ENCODE peak calls at places on chromosome 1, in nine cellular contexts. One of them, this sample, is unnamed.

GRCh38 chr1:8706995-8707396 is 110.4 kb downstream of the RERE start:
- DNase-seq in fibroblast of the aortic adventitia: peak
- DNase-seq in GM20000: no peak
- DNase-seq in fibroblast of pulmonary artery: peak
- DNase-seq in cardiac fibroblast: no peak
- DNase-seq in lung: no peak
- DNase-seq in endodermal cell: no peak
- DNase-seq in astrocyte of the spinal cord: no peak
- DNase-seq in RWPE1: peak
- DNase-seq in this sample: no peak

GRCh38 chr1:44030606-44031050 is 634 bp downstream of the SLC6A9 start:
- DNase-seq in GM20000: peak
- DNase-seq in cardiac fibroblast: peak
- DNase-seq in endodermal cell: peak
- DNase-seq in RWPE1: peak
- DNase-seq in lung: no peak
- DNase-seq in fibroblast of pulmonary artery: peak
- DNase-seq in fibroblast of the aortic adventitia: peak
- DNase-seq in astrocyte of the spinal cord: peak
- DNase-seq in this sample: no peak

GRCh38 chr1:181087400-181087901 is 1.0 kb upstream of the IER5 start:
- DNase-seq in GM20000: peak
- DNase-seq in RWPE1: no peak
- DNase-seq in endodermal cell: no peak
- DNase-seq in fibroblast of the aortic adventitia: no peak
- DNase-seq in lung: no peak
- DNase-seq in fibroblast of pulmonary artery: no peak
- DNase-seq in cardiac fibroblast: no peak
- DNase-seq in astrocyte of the spinal cord: no peak
- DNase-seq in this sample: peak

GRCh38 chr1:182054698-182055326 is 6.7 kb downstream of the ZNF648 start:
- DNase-seq in fibroblast of pulmonary artery: no peak
- DNase-seq in lung: peak
- DNase-seq in cardiac fibroblast: peak
- DNase-seq in RWPE1: peak
- DNase-seq in endodermal cell: peak
- DNase-seq in astrocyte of the spinal cord: peak
- DNase-seq in fibroblast of the aortic adventitia: peak
- DNase-seq in GM20000: peak
- DNase-seq in this sample: peak

GRCh38 chr1:174872615-174873058 is 127.1 kb upstream of the CACYBP start:
- DNase-seq in GM20000: no peak
- DNase-seq in RWPE1: peak
- DNase-seq in fibroblast of pulmonary artery: peak
- DNase-seq in cardiac fibroblast: peak
- DNase-seq in endodermal cell: peak
- DNase-seq in astrocyte of the spinal cord: peak
- DNase-seq in fibroblast of the aortic adventitia: peak
- DNase-seq in lung: no peak
- DNase-seq in this sample: no peak

GRCh38 chr1:38015978-38016640 is 3.6 kb downstream of the UTP11 start:
- DNase-seq in endodermal cell: no peak
- DNase-seq in fibroblast of the aortic adventitia: peak
- DNase-seq in RWPE1: no peak
- DNase-seq in astrocyte of the spinal cord: no peak
- DNase-seq in fibroblast of pulmonary artery: peak
- DNase-seq in lung: no peak
- DNase-seq in GM20000: no peak
- DNase-seq in cardiac fibroblast: peak
- DNase-seq in this sample: no peak

GRCh38 chr1:10620776-10621175 is 146.0 kb downstream of the PEX14 start:
- DNase-seq in astrocyte of the spinal cord: no peak
- DNase-seq in cardiac fibroblast: no peak
- DNase-seq in RWPE1: no peak
- DNase-seq in endodermal cell: peak
- DNase-seq in GM20000: no peak
- DNase-seq in fibroblast of pulmonary artery: no peak
- DNase-seq in lung: no peak
- DNase-seq in fibroblast of the aortic adventitia: no peak
- DNase-seq in this sample: peak

GRCh38 chr1:228259368-228259894 is 51.6 kb downstream of the OBSCN start:
- DNase-seq in cardiac fibroblast: no peak
- DNase-seq in endodermal cell: peak
- DNase-seq in GM20000: no peak
- DNase-seq in lung: no peak
- DNase-seq in RWPE1: no peak
- DNase-seq in fibroblast of pulmonary artery: no peak
- DNase-seq in astrocyte of the spinal cord: no peak
- DNase-seq in fibroblast of the aortic adventitia: no peak
- DNase-seq in this sample: no peak

GRCh38 chr1:86774305-86775304 is 70.2 kb downstream of the SH3GLB1 start:
- DNase-seq in lung: peak
- DNase-seq in GM20000: peak
- DNase-seq in endodermal cell: peak
- DNase-seq in cardiac fibroblast: peak
- DNase-seq in fibroblast of the aortic adventitia: peak
- DNase-seq in astrocyte of the spinal cord: peak
- DNase-seq in fibroblast of pulmonary artery: peak
- DNase-seq in RWPE1: peak
- DNase-seq in this sample: no peak

GRCh38 chr1:232184561-232185530 is 445.1 kb downstream of the SIPA1L2 start:
- DNase-seq in astrocyte of the spinal cord: no peak
- DNase-seq in RWPE1: no peak
- DNase-seq in lung: no peak
- DNase-seq in cardiac fibroblast: no peak
- DNase-seq in fibroblast of the aortic adventitia: no peak
- DNase-seq in endodermal cell: peak
- DNase-seq in fibroblast of pulmonary artery: no peak
- DNase-seq in GM20000: no peak
- DNase-seq in this sample: no peak

GRCh38 chr1:202689082-202689481 is 21.2 kb downstream of the SYT2 start:
- DNase-seq in lung: no peak
- DNase-seq in fibroblast of the aortic adventitia: no peak
- DNase-seq in astrocyte of the spinal cord: no peak
- DNase-seq in endodermal cell: no peak
- DNase-seq in cardiac fibroblast: no peak
- DNase-seq in fibroblast of pulmonary artery: no peak
- DNase-seq in RWPE1: no peak
- DNase-seq in GM20000: no peak
- DNase-seq in this sample: no peak

GRCh38 chr1:207815913-207816312 is 64.1 kb downstream of the CD46 start:
- DNase-seq in endodermal cell: no peak
- DNase-seq in GM20000: no peak
- DNase-seq in cardiac fibroblast: peak
- DNase-seq in RWPE1: no peak
- DNase-seq in astrocyte of the spinal cord: no peak
- DNase-seq in fibroblast of pulmonary artery: no peak
- DNase-seq in lung: no peak
- DNase-seq in fibroblast of the aortic adventitia: no peak
- DNase-seq in this sample: peak

GRCh38 chr1:216562383-216562782 is 139.1 kb upstream of the USH2A start:
- DNase-seq in cardiac fibroblast: no peak
- DNase-seq in fibroblast of the aortic adventitia: no peak
- DNase-seq in RWPE1: no peak
- DNase-seq in lung: no peak
- DNase-seq in astrocyte of the spinal cord: no peak
- DNase-seq in endodermal cell: no peak
- DNase-seq in GM20000: no peak
- DNase-seq in fibroblast of pulmonary artery: no peak
- DNase-seq in this sample: no peak
- TF ChIP-seq CTCF in cardiac fibroblast: peak
- TF ChIP-seq CTCF in fibroblast of the aortic adventitia: no peak
- TF ChIP-seq CTCF in RWPE1: no peak
- TF ChIP-seq CTCF in lung: no peak
- TF ChIP-seq CTCF in astrocyte of the spinal cord: peak
- TF ChIP-seq CTCF in endodermal cell: peak
- TF ChIP-seq CTCF in GM20000: no peak
- TF ChIP-seq CTCF in fibroblast of pulmonary artery: no peak
- TF ChIP-seq CTCF in this sample: no peak

DNA sequence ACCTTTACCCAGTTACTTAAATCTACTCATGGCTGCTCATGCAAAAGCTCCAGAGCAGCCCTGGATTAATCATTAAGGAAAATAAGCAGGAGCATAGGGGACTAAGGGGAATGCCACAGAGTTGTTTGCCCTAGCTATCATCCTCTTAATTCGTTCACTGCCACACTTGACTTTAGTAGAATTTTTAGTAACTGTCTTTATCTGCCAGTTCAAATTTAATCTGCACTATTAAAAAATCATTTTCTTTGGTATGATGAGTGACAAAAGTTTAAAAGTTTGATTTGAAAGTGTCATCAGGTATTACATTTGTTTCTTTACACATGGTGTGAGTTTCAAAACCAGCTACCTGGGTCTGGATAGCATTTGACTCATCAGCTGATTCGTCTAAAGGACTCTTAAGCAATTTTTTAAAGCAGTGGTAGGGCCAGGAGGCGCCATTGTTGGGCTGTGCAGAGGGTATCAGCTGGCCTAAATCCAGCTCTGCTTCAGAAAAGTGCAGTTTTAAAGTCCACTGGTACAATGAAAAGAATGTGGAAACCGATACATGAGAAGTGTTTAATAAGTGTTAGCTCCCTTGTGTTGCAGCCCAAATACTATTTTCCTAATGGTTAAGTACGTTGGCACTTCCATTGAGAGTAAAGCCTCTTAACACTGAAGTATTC is 69.9 kb upstream of the DR1 start:
- DNase-seq in GM20000: no peak
- DNase-seq in endodermal cell: no peak
- DNase-seq in cardiac fibroblast: peak
- DNase-seq in fibroblast of the aortic adventitia: no peak
- DNase-seq in fibroblast of pulmonary artery: no peak
- DNase-seq in lung: peak
- DNase-seq in astrocyte of the spinal cord: no peak
- DNase-seq in RWPE1: no peak
- DNase-seq in this sample: no peak
- TF ChIP-seq CTCF in GM20000: no peak
- TF ChIP-seq CTCF in endodermal cell: no peak
- TF ChIP-seq CTCF in cardiac fibroblast: no peak
- TF ChIP-seq CTCF in fibroblast of the aortic adventitia: no peak
- TF ChIP-seq CTCF in fibroblast of pulmonary artery: no peak
- TF ChIP-seq CTCF in lung: no peak
- TF ChIP-seq CTCF in astrocyte of the spinal cord: no peak
- TF ChIP-seq CTCF in RWPE1: no peak
- TF ChIP-seq CTCF in this sample: no peak

GRCh38 chr1:65254320-65255087 is 54.8 kb upstream of the DNAJC6 start:
- DNase-seq in astrocyte of the spinal cord: peak
- DNase-seq in fibroblast of pulmonary artery: peak
- DNase-seq in fibroblast of the aortic adventitia: no peak
- DNase-seq in cardiac fibroblast: peak
- DNase-seq in GM20000: peak
- DNase-seq in lung: peak
- DNase-seq in endodermal cell: peak
- DNase-seq in RWPE1: peak
- DNase-seq in this sample: peak
- TF ChIP-seq CTCF in astrocyte of the spinal cord: peak
- TF ChIP-seq CTCF in fibroblast of pulmonary artery: no peak
- TF ChIP-seq CTCF in fibroblast of the aortic adventitia: peak
- TF ChIP-seq CTCF in cardiac fibroblast: no peak
- TF ChIP-seq CTCF in GM20000: no peak
- TF ChIP-seq CTCF in lung: no peak
- TF ChIP-seq CTCF in endodermal cell: peak
- TF ChIP-seq CTCF in RWPE1: peak
- TF ChIP-seq CTCF in this sample: no peak

DNA sequence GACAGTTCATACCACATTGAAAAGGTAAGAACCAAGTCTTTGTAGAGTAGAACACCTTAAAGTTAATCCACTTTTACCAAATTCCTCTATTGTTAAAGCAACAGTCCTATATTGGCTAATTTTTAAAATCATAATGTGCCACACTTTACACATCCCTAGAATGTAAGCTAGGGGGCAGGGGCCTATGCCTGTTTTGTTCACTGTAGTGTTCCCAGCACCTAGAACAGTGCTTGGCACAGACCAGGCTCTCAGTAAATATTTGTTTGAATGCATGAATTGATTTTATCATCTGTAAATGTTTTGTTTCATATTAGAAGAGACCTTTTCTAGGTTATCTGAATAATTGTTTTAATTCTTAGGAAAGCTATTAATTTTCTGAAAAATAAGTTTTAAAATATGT is 9.1 kb downstream of the SMAP2 start:
- DNase-seq in fibroblast of pulmonary artery: no peak
- DNase-seq in RWPE1: no peak
- DNase-seq in cardiac fibroblast: no peak
- DNase-seq in endodermal cell: no peak
- DNase-seq in GM20000: no peak
- DNase-seq in astrocyte of the spinal cord: no peak
- DNase-seq in lung: no peak
- DNase-seq in fibroblast of the aortic adventitia: no peak
- DNase-seq in this sample: no peak
- TF ChIP-seq CTCF in fibroblast of pulmonary artery: no peak
- TF ChIP-seq CTCF in RWPE1: no peak
- TF ChIP-seq CTCF in cardiac fibroblast: no peak
- TF ChIP-seq CTCF in endodermal cell: peak
- TF ChIP-seq CTCF in GM20000: no peak
- TF ChIP-seq CTCF in astrocyte of the spinal cord: no peak
- TF ChIP-seq CTCF in lung: no peak
- TF ChIP-seq CTCF in fibroblast of the aortic adventitia: peak
- TF ChIP-seq CTCF in this sample: no peak

DNA sequence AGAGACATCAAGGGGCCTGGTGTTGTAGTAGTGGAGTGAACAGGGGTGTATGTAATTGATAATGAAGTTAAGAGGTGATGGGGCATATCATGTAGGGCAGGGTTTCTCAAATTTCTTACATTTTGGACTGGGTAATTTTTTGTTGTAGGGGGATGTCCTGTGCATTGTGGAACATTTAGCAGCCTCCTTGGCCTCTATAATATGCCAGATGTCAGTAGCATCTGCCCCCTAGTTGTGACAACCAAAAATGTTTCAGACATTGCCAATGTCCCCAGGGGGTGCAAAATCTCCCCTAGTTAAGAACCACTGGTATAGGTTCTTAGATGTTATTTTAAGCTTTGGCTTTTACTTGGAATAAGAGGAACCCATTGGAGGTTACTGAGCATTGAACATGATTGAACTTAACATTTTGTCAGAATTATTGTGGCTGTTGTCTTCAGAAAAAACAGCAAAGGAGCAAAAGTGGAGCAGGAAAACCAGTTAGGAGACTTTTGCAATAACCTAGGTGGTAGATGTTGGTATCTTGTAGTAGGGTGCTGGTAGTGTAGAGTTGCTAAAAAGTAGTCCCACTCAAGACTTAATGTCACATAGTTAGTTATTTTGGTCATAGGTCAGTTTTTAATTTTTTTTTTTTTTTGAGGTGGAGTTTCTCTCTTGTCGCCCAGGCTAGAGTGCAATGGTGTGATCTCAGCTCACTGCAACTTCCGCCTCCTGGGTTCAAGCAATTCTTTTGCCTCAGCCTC is 6.2 kb downstream of the ZNF326 start:
- DNase-seq in fibroblast of pulmonary artery: no peak
- DNase-seq in lung: no peak
- DNase-seq in cardiac fibroblast: no peak
- DNase-seq in GM20000: no peak
- DNase-seq in endodermal cell: no peak
- DNase-seq in fibroblast of the aortic adventitia: no peak
- DNase-seq in RWPE1: no peak
- DNase-seq in astrocyte of the spinal cord: no peak
- DNase-seq in this sample: no peak
- TF ChIP-seq CTCF in fibroblast of pulmonary artery: no peak
- TF ChIP-seq CTCF in lung: no peak
- TF ChIP-seq CTCF in cardiac fibroblast: no peak
- TF ChIP-seq CTCF in GM20000: no peak
- TF ChIP-seq CTCF in endodermal cell: peak
- TF ChIP-seq CTCF in fibroblast of the aortic adventitia: no peak
- TF ChIP-seq CTCF in RWPE1: no peak
- TF ChIP-seq CTCF in astrocyte of the spinal cord: no peak
- TF ChIP-seq CTCF in this sample: no peak

GRCh38 chr1:27356628-27357280 is 10.0 kb downstream of the MAP3K6 start:
- DNase-seq in fibroblast of pulmonary artery: no peak
- DNase-seq in GM20000: no peak
- DNase-seq in cardiac fibroblast: no peak
- DNase-seq in endodermal cell: no peak
- DNase-seq in fibroblast of the aortic adventitia: no peak
- DNase-seq in lung: no peak
- DNase-seq in RWPE1: no peak
- DNase-seq in astrocyte of the spinal cord: no peak
- DNase-seq in this sample: no peak
- TF ChIP-seq CTCF in fibroblast of pulmonary artery: no peak
- TF ChIP-seq CTCF in GM20000: no peak
- TF ChIP-seq CTCF in cardiac fibroblast: no peak
- TF ChIP-seq CTCF in endodermal cell: no peak
- TF ChIP-seq CTCF in fibroblast of the aortic adventitia: no peak
- TF ChIP-seq CTCF in lung: no peak
- TF ChIP-seq CTCF in RWPE1: no peak
- TF ChIP-seq CTCF in astrocyte of the spinal cord: no peak
- TF ChIP-seq CTCF in this sample: no peak

This sample was measured in lower leg skin.